ENCODE peak calls at places on chromosomes 16 and 17, in four cellular contexts. S, H, P and I are unnamed samples.
A peak's percentile ranks its signal among the peaks of the same experiment; 100 is the strongest.

GRCh38 chr17:74779948-74780400 is 3.8 kb upstream of the NAT9 start:
- DNase-seq in P (no peak), H (no peak), S (no peak), I (no peak)

GRCh38 chr16:4114257-4115208 is 1.7 kb downstream of the ADCY9 start:
- DNase-seq in H (no peak), S (no peak), P (no peak), I (no peak)

GRCh38 chr16:81616321-81617020 is 162.6 kb upstream of the PLCG2 start:
- DNase-seq in P (peak; percentile 71), H (no peak), S (peak; percentile 65), I (no peak)

GRCh38 chr17:31537558-31537957 is 146.1 kb downstream of the RAB11FIP4 start:
- DNase-seq in S (no peak), H (no peak), P (peak; percentile 80), I (no peak)

GRCh38 chr17:75459590-75460267 is 3.3 kb downstream of the TMEM94 start:
- DNase-seq in H (no peak), S (no peak), P (no peak), I (no peak)

GRCh38 chr17:19940722-19941464 is 36.7 kb downstream of the AKAP10 start:
- DNase-seq in H (no peak), S (no peak), P (peak; percentile 19), I (no peak)

GRCh38 chr17:55356440-55357328 is 65.0 kb downstream of the MMD start:
- DNase-seq in H (peak; percentile 84), P (peak; percentile 62), S (peak; percentile 74), I (peak; percentile 45)

GRCh38 chr17:80649200-80649644 is 104.6 kb downstream of the RPTOR start:
- DNase-seq in P (no peak), H (no peak), S (no peak), I (no peak)

GRCh38 chr17:68322630-68323029 is 31.3 kb downstream of the ARSG start:
- DNase-seq in P (no peak), S (no peak), H (no peak), I (no peak)

GRCh38 chr17:19305261-19305660 is 57.3 kb downstream of the B9D1 start:
- DNase-seq in H (no peak), P (no peak), S (no peak), I (no peak)

GRCh38 chr17:59783221-59784016 is 76.0 kb downstream of the VMP1 start:
- DNase-seq in P (no peak), S (peak; percentile 73), H (peak; percentile 80), I (no peak)

GRCh38 chr16:4366016-4366415 is 5.6 kb upstream of the VASN start:
- DNase-seq in S (no peak), P (no peak), H (no peak), I (no peak)

GRCh38 chr17:8126306-8127066 is 2.6 kb upstream of the HES7 start:
- DNase-seq in P (peak; percentile 56), H (no peak), S (peak; percentile 84), I (no peak)

GRCh38 chr16:67993207-67994036 is 5.9 kb downstream of the DPEP2 start:
- DNase-seq in S (peak; percentile 96), H (peak; percentile 63), P (peak; percentile 44), I (no peak)
- TF ChIP-seq POLR2AphosphoS5 in S (no peak), H (peak; percentile 35), P (peak; percentile 33), I (no peak)

GRCh38 chr17:49254066-49254465 is 23.5 kb upstream of the PHOSPHO1 start:
- DNase-seq in P (no peak), S (no peak), H (no peak), I (no peak)
- TF ChIP-seq CTCF in P (no peak), S (no peak), H (no peak), I (no peak)

DNA sequence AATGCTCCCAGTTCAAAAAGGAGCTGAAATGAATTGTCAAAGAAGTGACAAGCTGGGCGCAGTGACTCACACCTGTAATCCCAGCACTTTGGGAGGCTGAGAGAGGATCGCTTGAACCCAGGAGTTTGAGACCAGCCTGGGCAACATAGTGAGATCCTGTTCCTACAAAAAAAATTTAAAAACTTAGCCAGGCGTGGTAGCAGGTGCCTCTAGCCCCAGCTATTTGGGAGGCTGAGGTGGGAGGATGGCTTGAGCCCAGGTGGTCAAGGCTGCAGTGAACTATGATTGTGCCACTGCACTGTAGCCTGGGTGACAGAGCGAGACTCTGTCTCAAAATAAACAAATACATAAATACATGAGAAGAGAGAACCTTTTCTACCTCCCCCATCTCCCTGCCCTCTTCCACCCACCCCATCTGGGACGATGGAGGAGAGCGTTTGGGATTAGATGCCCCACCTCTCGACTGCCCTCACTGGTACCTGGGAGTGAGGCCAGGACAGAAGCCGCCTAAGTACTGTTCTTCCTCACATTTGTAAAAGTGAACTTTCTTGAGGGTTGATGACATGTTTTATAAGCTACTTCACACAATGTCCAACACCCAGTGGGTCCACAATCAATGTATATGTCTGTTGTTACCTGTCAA is 2.4 kb downstream of the IL4R start:
- DNase-seq in S (no peak), P (no peak), H (no peak), I (no peak)
- TF ChIP-seq POLR2AphosphoS5 in S (no peak), P (peak; percentile 3), H (no peak), I (no peak)

GRCh38 chr16:67227567-67227921 is 614 bp downstream of the TMEM208 start:
- DNase-seq in P (no peak), H (no peak), S (no peak), I (no peak)

GRCh38 chr16:67228905-67229304 is 2.0 kb downstream of the TMEM208 start:
- DNase-seq in P (no peak), H (no peak), S (no peak), I (no peak)

GRCh38 chr16:67228034-67228785 is 1.3 kb downstream of the TMEM208 start:
- DNase-seq in P (no peak), H (no peak), S (no peak), I (no peak)

GRCh38 chr16:67230809-67231660 is 4.1 kb downstream of the TMEM208 start:
- DNase-seq in H (no peak), S (no peak), P (no peak), I (no peak)

DNA sequence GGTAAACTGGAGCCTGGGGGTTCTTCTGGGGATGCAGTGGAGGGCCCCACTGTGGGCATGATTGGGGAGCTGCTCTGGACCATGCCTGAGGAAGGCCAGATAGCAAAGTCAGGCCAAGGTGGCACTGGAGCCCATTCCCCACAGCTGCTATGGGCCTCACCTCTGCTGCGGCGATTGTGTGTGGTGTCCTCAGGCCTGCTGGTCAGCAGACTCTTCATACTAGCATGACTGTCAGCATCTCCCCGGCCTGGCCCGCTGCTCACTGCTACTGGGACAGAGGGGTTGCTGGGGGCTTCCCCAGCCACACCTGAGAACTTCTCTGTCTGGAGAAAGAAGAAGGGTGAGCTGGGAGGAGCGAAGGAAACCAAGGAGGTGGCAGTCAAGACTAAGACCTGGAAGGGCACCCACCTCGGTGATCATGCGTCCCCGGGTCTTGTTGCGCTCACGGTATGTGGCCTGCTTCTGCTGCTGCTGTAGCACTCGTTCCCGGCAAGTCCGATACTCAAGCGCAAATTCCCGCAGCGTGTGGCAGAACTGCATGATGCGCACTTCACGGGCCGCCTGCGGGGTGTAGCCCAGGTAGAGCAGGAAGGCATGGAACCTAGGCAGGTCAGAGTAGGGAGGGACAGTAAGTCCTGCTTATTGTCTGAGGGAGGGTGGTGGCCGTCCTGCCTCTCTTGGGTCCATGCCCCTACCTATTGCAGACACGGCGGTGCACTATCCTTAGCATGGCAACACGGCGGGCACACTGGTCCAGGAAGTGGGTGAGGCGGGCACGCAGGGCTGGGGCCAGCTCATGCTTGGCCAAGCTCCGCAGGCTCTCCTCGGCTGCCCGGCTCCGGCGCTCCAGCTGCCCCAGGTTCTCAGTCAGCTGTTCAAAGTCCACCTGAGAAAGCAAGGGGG is 3.2 kb downstream of the TMEM208 start:
- DNase-seq in S (no peak), H (no peak), P (no peak), I (no peak)
- TF ChIP-seq CTCF in S (no peak), H (no peak), P (no peak), I (no peak)